ENCODE peak calls at places on chromosomes 1 and 21, in six cellular contexts. A is PC-9; Q is cardiac muscle cell; B is mesendoderm; I is pancreas; O is CD8-positive, alpha-beta memory T cell. F is an unnamed sample. For H3K4me1, the result is how much of the 10 kb centered on the place peaks cover.

GRCh38 chr1:41006942-41007865 is 14.3 kb downstream of the SLFNL1 start:
- DNase-seq in A (no peak), Q (no peak), B (no peak), I (no peak), O (no peak), F (no peak)

GRCh38 chr21:41614456-41615010 is 106.6 kb upstream of the TMPRSS2 start:
- DNase-seq in A (no peak), Q (no peak), B (no peak), I (no peak), O (no peak), F (no peak)

GRCh38 chr1:171191992-171192391 is 6.9 kb downstream of the FMO2 start:
- DNase-seq in A (no peak), Q (no peak), B (no peak), I (no peak), O (no peak), F (no peak)

GRCh38 chr1:92577251-92577895 is 90.6 kb upstream of the GFI1 start:
- DNase-seq in A (no peak), Q (peak), B (no peak), I (no peak), O (no peak), F (no peak)

GRCh38 chr1:181061891-181062777 is 26.4 kb upstream of the IER5 start:
- DNase-seq in A (no peak), Q (no peak), B (no peak), I (peak), O (peak), F (peak)

GRCh38 chr21:23725576-23725975 is 1881.7 kb downstream of the MRPL39 start:
- DNase-seq in A (no peak), Q (no peak), B (peak), I (no peak), O (no peak), F (no peak)

GRCh38 chr1:98210064-98210463 is 289.2 kb upstream of the DPYD start:
- DNase-seq in A (peak), Q (peak), B (peak), I (no peak), O (no peak), F (no peak)

GRCh38 chr1:196598902-196599301 is 9.3 kb downstream of the KCNT2 start:
- DNase-seq in A (no peak), Q (no peak), B (no peak), I (no peak), O (no peak), F (no peak)

GRCh38 chr1:107782192-107782845 is 182.7 kb downstream of the VAV3 start:
- DNase-seq in A (peak), Q (peak), B (peak), I (no peak), O (peak), F (no peak)

GRCh38 chr1:21149862-21150432 is 26.8 kb downstream of the EIF4G3 start:
- DNase-seq in A (peak), Q (peak), B (peak), I (no peak), O (no peak), F (no peak)

GRCh38 chr1:64986903-64987871 is 20.8 kb upstream of the JAK1 start:
- DNase-seq in A (no peak), Q (peak), B (no peak), I (no peak), O (no peak), F (no peak)

GRCh38 chr1:69911301-69911801 is 294.0 kb downstream of the LRRC40 start:
- DNase-seq in A (no peak), Q (peak), B (no peak), I (no peak), O (no peak), F (no peak)

GRCh38 chr1:11858968-11859871 is 475 bp upstream of the NPPB start:
- DNase-seq in A (peak), Q (peak), B (peak), I (peak), O (peak), F (no peak)

GRCh38 chr1:58500036-58500435 is 46.5 kb downstream of the OMA1 start:
- DNase-seq in A (no peak), Q (no peak), B (no peak), I (no peak), O (no peak), F (no peak)

GRCh38 chr1:151144474-151145157 is 1.8 kb downstream of the SEMA6C start:
- DNase-seq in A (no peak), Q (peak), B (peak), I (no peak), O (no peak), F (peak)
- H3K4me1 ChIP-seq in A (under half), Q (under half), B (under half), I (under half), O (under half), F (under half)

GRCh38 chr1:150621497-150622113 is 7.8 kb downstream of the ENSA start:
- DNase-seq in A (no peak), Q (peak), B (peak), I (peak), O (peak), F (peak)

GRCh38 chr1:150626150-150626549 is 3.3 kb downstream of the ENSA start:
- DNase-seq in A (no peak), Q (no peak), B (no peak), I (no peak), O (no peak), F (no peak)

GRCh38 chr1:150619576-150620509 is 9.6 kb downstream of the ENSA start:
- DNase-seq in A (peak), Q (peak), B (peak), I (peak), O (no peak), F (no peak)

GRCh38 chr1:150620919-150621318 is 8.5 kb downstream of the ENSA start:
- DNase-seq in A (no peak), Q (no peak), B (no peak), I (no peak), O (no peak), F (no peak)

DNA sequence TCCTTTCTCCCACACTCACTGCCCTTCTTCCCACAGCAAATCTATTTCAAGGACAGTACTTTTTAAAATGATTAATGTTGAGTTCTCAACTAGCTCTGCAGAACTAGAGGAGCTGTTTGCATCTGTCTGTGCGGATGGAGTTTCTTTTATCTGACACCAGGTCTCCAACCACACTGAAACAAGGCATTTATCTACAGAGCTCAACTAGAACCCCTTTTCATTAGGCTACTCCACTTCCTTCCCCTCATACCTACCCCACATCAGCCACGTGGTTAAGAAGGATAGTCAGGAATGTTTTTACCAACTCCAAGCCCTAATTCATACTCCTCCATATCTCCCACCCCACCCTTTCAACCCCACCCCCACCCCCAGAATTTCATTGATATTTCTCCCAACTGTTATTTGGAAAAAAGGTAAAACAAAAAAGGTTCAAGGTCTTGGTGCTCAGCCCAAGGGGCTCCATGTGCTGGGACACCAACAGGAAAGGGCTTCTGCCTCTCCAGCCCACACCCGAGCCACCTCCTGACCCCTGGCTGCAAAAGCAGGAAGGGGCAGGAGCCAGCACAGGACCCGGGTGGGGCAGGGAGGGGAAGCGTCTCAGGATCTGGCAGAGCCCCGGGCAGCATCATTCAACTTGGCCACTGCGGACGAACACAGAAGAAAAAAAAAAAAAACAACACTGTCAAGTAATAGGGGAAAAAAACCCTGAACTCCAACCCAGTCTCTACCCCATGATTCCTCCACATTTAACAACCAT is 7.0 kb downstream of the ENSA start:
- DNase-seq in A (no peak), Q (no peak), B (peak), I (no peak), O (no peak), F (peak)
- H3K4me1 ChIP-seq in A (half or more), Q (under half), B (under half), I (under half), O (under half), F (under half)

GRCh38 chr1:204569478-204569877 is 53.3 kb downstream of the MDM4 start:
- DNase-seq in A (no peak), Q (no peak), B (no peak), I (no peak), O (no peak), F (no peak)
- H3K4me1 ChIP-seq in A (under half), Q (under half), B (under half), I (under half), O (under half), F (under half)

GRCh38 chr1:150162862-150163706 is 13.4 kb downstream of the PLEKHO1 start:
- DNase-seq in A (no peak), Q (peak), B (peak), I (peak), O (no peak), F (peak)

GRCh38 chr1:150161747-150162581 is 12.2 kb downstream of the PLEKHO1 start:
- DNase-seq in A (no peak), Q (peak), B (peak), I (no peak), O (no peak), F (no peak)

GRCh38 chr1:150159550-150159949 is 9.8 kb downstream of the PLEKHO1 start:
- DNase-seq in A (no peak), Q (no peak), B (no peak), I (no peak), O (no peak), F (no peak)

GRCh38 chr1:150162582-150162861 is 12.8 kb downstream of the PLEKHO1 start:
- DNase-seq in A (no peak), Q (no peak), B (no peak), I (no peak), O (no peak), F (no peak)

DNA sequence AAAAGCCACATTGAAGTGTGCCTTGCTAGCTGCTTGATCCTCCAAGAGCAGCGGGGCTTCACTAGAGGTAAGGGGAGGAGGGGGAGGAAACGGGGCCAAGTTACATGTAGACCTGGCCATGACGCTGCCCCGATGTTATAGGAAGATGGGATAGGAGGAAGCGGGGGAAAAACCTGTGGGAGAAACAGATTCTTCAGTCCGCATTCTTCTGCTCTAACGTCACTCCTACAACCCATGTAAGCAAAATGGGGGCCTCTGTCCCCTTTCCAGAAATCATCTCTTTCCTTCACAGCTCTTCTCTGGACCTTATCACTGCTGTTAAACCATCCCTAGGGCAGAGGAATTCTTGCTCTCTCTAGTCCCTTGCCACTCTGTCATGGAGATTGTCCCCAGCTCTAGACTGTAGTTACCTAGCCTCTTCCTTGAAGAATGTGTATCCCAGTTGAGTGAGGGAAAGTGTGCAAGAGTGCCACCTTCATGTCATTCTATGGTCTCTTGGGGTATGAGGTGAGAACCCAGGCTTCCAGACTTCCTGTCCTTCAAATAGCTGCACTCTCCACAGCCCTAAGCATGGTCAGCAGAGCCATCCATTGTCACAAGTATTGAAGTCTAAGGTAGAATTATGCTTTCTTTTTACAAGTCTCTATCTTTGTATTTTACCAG is 11.4 kb downstream of the PLEKHO1 start:
- DNase-seq in A (no peak), Q (peak), B (peak), I (no peak), O (no peak), F (no peak)
- H3K4me1 ChIP-seq in A (under half), Q (under half), B (under half), I (under half), O (under half), F (under half)

GRCh38 chr1:117229217-117229616 is 18.5 kb upstream of the VTCN1 start:
- DNase-seq in A (no peak), Q (no peak), B (no peak), I (no peak), O (no peak), F (no peak)
- H3K4me1 ChIP-seq in A (under half), Q (under half), B (under half), I (under half), O (under half), F (under half)

GRCh38 chr1:53731201-53731600 is 7.8 kb downstream of the GLIS1 start:
- DNase-seq in A (no peak), Q (no peak), B (no peak), I (no peak), O (no peak), F (no peak)
- H3K4me1 ChIP-seq in A (under half), Q (under half), B (under half), I (under half), O (under half), F (under half)

F was measured in tibial artery.